ENCODE peak calls at places on chromosomes 3 and 15, in ten cellular contexts. K is GM12865, V is psoas muscle, N is WTC11, Q is PC-3, R is astrocyte of the spinal cord, M is fibroblast of mammary gland, O is activated B cell treated with CpG ODN at 0.5 μM for 24 hours, L is nephron progenitor cell, G is endothelial cell. S is an unnamed sample.

GRCh38 chr3:127177226-127177625 is 15.7 kb upstream of the PRR23E start:
- DNase-seq in M (peak), O (no peak), N (no peak), G (no peak), K (no peak), R (no peak), L (no peak), V (no peak), Q (peak), S (peak)

GRCh38 chr3:127373701-127374625 is 86.1 kb upstream of the PRR20G start:
- DNase-seq in K (peak), O (no peak), Q (peak), M (peak), G (peak), L (peak), V (no peak), R (no peak), N (peak), S (peak)

GRCh38 chr3:51191768-51192167 is 193.3 kb upstream of the MANF start:
- DNase-seq in M (no peak), R (no peak), L (no peak), N (no peak), O (no peak), K (no peak), V (no peak), G (no peak), Q (no peak), S (no peak)

GRCh38 chr3:129261850-129262249 is 12.4 kb downstream of the COPG1 start:
- DNase-seq in L (no peak), G (no peak), V (no peak), R (no peak), K (no peak), O (no peak), Q (no peak), M (no peak), N (no peak), S (no peak)

GRCh38 chr3:20682573-20682972 is 496.6 kb upstream of the SGO1 start:
- DNase-seq in O (no peak), N (no peak), L (no peak), Q (no peak), G (no peak), R (peak), M (no peak), V (no peak), K (no peak), S (no peak)

GRCh38 chr3:84963137-84963536 is 4.3 kb downstream of the CADM2 start:
- DNase-seq in G (no peak), V (no peak), R (no peak), O (no peak), Q (no peak), M (no peak), K (no peak), N (no peak), L (no peak), S (no peak)

GRCh38 chr15:85852969-85853368 is 58.2 kb upstream of the KLHL25 start:
- DNase-seq in N (no peak), O (no peak), M (no peak), G (no peak), R (no peak), V (no peak), Q (no peak), L (no peak), K (no peak), S (no peak)

GRCh38 chr15:32706704-32707103 is 11.1 kb upstream of the GREM1 start:
- DNase-seq in Q (peak), O (no peak), G (no peak), L (no peak), K (no peak), M (peak), R (no peak), V (no peak), N (no peak), S (no peak)

GRCh38 chr3:186176382-186176990 is 67.6 kb upstream of the ETV5 start:
- DNase-seq in N (no peak), R (no peak), O (no peak), G (no peak), L (no peak), K (no peak), V (no peak), M (no peak), Q (no peak), S (no peak)

GRCh38 chr15:48643776-48644497 is 1.6 kb downstream of the FBN1 start:
- DNase-seq in K (no peak), M (peak), N (no peak), O (no peak), V (no peak), R (no peak), G (no peak), Q (peak), L (no peak), S (no peak)

GRCh38 chr3:185687479-185687878 is 101.4 kb downstream of the SENP2 start:
- DNase-seq in K (no peak), R (peak), O (no peak), Q (peak), N (no peak), M (no peak), L (no peak), V (no peak), G (no peak), S (peak)

GRCh38 chr3:25653322-25653721 is 11.4 kb downstream of the TOP2B start:
- DNase-seq in M (no peak), Q (no peak), G (no peak), V (no peak), O (no peak), L (no peak), K (no peak), R (no peak), N (no peak), S (no peak)

GRCh38 chr3:57893668-57894067 is 114.6 kb upstream of the FLNB start:
- DNase-seq in M (no peak), K (no peak), N (no peak), Q (no peak), L (no peak), R (no peak), G (no peak), O (no peak), V (no peak), S (no peak)

GRCh38 chr3:52093751-52094525 is 37.6 kb upstream of the DUSP7 start:
- DNase-seq in L (no peak), V (peak), Q (peak), O (no peak), R (peak), G (no peak), K (no peak), N (no peak), M (peak), S (no peak)

GRCh38 chr15:43190178-43190577 is 5.0 kb downstream of the CCNDBP1 start:
- DNase-seq in R (no peak), L (no peak), N (no peak), M (no peak), K (no peak), G (no peak), Q (no peak), O (no peak), V (peak), S (no peak)

GRCh38 chr3:99503350-99503749 is 135.0 kb upstream of the COL8A1 start:
- DNase-seq in L (no peak), K (no peak), G (no peak), N (no peak), R (no peak), V (peak), Q (no peak), M (peak), O (no peak), S (no peak)

DNA sequence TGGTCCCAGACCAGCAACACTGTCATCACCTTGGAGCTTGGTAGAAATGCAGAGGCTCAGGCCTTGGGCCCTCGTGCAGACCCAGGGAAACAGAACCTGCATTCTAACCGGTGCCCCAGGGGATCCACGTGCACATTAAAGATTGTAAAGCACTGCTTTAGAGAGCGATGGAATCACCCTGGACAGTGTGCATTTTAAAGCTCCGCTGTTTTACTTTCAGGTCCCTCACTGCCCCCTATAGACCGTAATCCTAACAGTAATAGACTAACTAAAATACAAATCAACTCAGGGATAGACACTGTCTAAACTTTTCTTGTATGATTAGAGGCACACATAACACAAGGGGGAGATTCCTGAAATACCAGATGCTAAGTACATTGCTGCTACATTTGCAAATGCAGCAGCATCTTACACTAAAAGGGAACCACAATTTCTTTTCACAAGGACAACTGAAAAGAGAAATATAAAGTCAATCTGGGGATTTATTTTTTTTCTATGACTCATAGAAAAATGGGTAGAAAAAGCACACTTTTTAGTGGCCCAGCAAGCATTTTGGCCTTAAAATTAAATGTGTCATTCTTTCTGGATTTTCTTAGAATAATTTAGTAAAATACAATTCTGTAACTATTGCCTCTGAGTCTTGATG is 10.5 kb upstream of the SH3GL3 start:
- DNase-seq in O (no peak), G (no peak), N (no peak), L (no peak), Q (peak), K (peak), M (peak), R (peak), V (no peak), S (peak)
- TF ChIP-seq CTCF in O (no peak), G (peak), N (peak), L (peak), Q (peak), K (peak), M (peak), R (peak), V (no peak), S (peak)

GRCh38 chr3:150388468-150389418 is 19.4 kb upstream of the TSC22D2 start:
- DNase-seq in V (no peak), Q (no peak), G (no peak), K (no peak), R (peak), L (no peak), O (no peak), N (no peak), M (no peak), S (no peak)

GRCh38 chr3:150385296-150386242 is 22.5 kb upstream of the TSC22D2 start:
- DNase-seq in O (peak), M (no peak), L (no peak), Q (no peak), N (no peak), V (no peak), R (no peak), G (no peak), K (peak), S (no peak)

GRCh38 chr3:150379469-150379868 is 28.6 kb upstream of the TSC22D2 start:
- DNase-seq in L (no peak), O (no peak), N (no peak), R (no peak), Q (no peak), K (no peak), V (no peak), G (no peak), M (no peak), S (no peak)

GRCh38 chr3:150384517-150385212 is 23.4 kb upstream of the TSC22D2 start:
- DNase-seq in N (peak), K (peak), M (peak), V (no peak), O (peak), Q (no peak), G (peak), R (peak), L (peak), S (no peak)
- TF ChIP-seq CTCF in N (no peak), K (peak), M (no peak), V (no peak), O (no peak), Q (no peak), G (peak), R (peak), L (peak), S (no peak)

DNA sequence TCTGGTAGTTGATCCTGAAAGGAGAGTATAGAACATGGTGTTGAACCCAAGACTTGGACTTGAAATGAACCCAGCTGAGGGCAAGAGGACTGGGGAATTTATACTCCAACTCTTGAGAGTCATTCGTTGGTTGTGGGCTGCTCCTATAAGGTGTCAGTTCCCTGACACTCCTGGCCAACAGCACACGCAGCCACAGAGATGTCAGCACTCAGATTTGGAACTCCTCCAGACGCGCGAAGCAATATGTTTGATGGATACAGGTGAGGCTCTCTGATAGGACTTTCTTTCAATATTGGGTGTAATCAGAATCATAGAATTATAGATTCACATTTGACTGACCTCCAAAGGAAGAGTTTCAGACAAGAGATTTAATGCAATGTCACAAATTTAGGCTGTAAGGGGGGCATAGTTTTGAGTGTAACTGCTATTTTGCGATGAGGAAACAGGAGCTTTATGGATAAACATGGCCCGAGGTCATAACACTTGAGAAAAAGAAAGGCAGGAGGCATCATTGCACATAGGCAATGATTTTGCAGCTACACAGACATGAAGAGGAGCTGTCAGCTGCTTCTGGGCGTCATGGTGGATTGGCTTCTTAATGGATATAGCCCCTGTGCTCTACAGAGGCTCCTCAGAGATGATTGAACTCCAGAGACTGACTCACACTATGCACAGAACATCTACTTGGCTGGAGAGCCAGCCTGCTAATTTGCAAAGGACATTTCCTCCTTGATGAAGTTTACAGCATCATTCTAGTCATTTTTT is 569.2 kb upstream of the RGMA start:
- DNase-seq in M (no peak), V (no peak), Q (no peak), L (no peak), N (no peak), R (no peak), K (no peak), G (no peak), O (no peak), S (no peak)
- TF ChIP-seq CTCF in M (no peak), V (no peak), Q (no peak), L (no peak), N (no peak), R (no peak), K (no peak), G (no peak), O (no peak), S (no peak)

GRCh38 chr15:71015342-71015741 is 99.9 kb upstream of the THSD4 start:
- DNase-seq in V (no peak), R (no peak), N (no peak), Q (no peak), M (no peak), O (no peak), K (no peak), L (no peak), G (no peak), S (no peak)
- TF ChIP-seq CTCF in V (no peak), R (no peak), N (no peak), Q (no peak), M (no peak), O (no peak), K (no peak), L (no peak), G (no peak), S (no peak)

DNA sequence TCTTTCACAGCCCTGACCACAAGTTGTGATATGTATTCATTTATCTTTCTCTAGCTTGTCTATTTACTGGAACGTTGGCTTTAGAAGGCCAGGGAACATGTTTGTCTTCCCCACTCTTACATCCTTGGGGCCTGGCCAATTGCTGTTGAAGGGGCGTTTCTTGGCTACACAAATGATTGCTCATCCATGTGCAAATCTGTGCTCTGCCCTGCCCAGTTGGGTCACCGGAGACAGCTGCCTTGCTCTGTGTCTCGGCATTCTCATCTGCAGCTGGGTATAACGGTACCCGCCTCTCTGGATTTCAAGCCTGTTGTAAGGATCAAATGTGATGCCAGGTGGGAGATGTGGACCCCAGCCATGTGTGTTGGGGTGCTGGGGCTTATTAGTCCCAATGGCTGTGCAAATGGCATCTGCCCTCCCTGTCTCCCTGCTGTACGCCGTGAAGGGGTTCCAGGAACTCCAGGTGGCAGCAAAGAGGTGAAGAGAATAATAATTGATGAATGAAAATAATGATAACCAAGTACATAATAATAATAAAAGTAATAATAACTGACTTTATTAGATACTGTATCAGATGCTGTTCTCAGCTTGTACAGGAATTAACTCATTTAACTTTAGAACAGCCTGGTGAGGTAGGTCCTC is 24.1 kb upstream of the TLE3 start:
- DNase-seq in N (no peak), L (no peak), G (no peak), R (peak), Q (peak), K (no peak), V (peak), M (peak), O (no peak), S (no peak)
- TF ChIP-seq CTCF in N (no peak), L (no peak), G (no peak), R (peak), Q (peak), K (no peak), V (no peak), M (peak), O (no peak), S (no peak)

GRCh38 chr3:16928386-16929132 is 43.8 kb downstream of the PLCL2 start:
- DNase-seq in V (no peak), G (no peak), L (no peak), O (no peak), K (peak), M (peak), N (no peak), Q (no peak), R (no peak), S (no peak)
- TF ChIP-seq CTCF in V (no peak), G (no peak), L (no peak), O (no peak), K (no peak), M (no peak), N (no peak), Q (no peak), R (no peak), S (no peak)

DNA sequence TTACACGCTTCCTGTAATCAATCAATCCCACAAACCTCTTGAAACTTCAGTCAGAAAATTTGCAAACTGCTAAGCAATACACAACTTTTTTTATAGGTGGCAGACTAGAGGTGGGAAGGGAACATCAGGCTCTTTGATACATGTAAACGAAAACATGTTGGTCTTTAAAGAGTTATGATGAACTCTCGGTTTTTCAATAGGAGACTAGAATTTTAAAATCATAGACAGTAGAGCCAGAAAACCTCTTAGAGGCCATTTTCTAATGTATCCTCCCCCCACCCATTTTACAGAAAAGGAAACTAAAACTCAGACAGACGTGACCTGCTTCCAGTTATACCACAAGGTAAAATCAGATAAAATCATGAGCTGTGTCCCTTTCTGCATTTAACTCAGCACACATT is 179.1 kb upstream of the LPP start:
- DNase-seq in V (no peak), R (no peak), Q (no peak), M (no peak), N (no peak), G (no peak), K (no peak), O (no peak), L (no peak), S (no peak)
- TF ChIP-seq CTCF in V (peak), R (peak), Q (peak), M (peak), N (no peak), G (no peak), K (no peak), O (no peak), L (no peak), S (no peak)

DNA sequence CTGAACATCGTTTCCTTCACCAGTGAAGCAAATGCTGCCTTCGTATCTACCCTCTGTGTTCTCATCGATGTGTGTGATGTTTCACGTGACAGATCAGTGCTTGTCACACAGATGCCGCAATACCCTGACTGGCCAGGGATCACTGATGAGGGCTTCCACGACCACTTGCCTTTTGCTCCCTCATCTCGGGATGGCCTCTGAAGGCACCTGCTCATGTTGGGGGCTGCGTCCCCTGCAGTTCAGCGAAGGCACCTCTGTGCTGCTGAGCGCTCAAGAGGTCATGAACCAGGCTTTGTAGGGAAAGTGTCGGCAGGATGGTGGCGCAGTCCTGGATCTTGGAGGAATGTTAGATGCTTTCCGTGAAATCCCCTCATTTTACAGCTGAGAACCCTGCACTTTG is 79.2 kb upstream of the KLF13 start:
- DNase-seq in M (no peak), O (no peak), K (no peak), Q (no peak), G (no peak), R (no peak), V (no peak), N (no peak), L (no peak), S (no peak)
- TF ChIP-seq CTCF in M (no peak), O (no peak), K (no peak), Q (no peak), G (no peak), R (no peak), V (no peak), N (no peak), L (no peak), S (no peak)

DNA sequence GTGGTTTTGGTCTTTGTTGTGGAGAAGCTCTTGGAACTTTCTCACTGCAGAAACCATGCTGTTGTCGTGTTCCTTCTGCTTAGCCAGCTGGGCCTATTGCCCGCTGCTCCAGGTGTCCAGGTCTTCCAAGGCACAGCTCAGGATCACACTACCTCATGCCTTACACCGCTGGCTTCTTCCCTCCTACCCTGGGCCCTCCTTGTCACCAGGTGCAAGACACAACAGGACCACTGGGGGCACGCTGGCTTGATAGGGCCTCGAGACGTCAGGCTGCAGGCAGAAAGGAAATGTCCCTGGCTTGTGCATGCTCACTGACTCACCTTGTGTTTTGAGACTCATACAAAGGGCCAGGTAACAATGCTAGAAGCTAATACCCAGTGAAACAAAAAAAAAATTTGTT is 32.3 kb downstream of the PAQR9 start:
- DNase-seq in G (no peak), M (no peak), R (no peak), O (no peak), N (peak), V (no peak), K (peak), L (no peak), Q (peak), S (peak)
- TF ChIP-seq CTCF in G (no peak), M (peak), R (peak), O (no peak), N (peak), V (no peak), K (peak), L (no peak), Q (peak), S (peak)

GRCh38 chr15:42149493-42150245 is 6.8 kb downstream of the PLA2G4F start:
- DNase-seq in M (no peak), G (no peak), Q (no peak), K (no peak), O (no peak), V (no peak), R (no peak), L (no peak), N (no peak), S (no peak)

GRCh38 chr15:42146551-42147430 is 9.6 kb downstream of the PLA2G4F start:
- DNase-seq in O (peak), N (no peak), M (no peak), R (no peak), V (no peak), L (no peak), K (no peak), G (no peak), Q (no peak), S (no peak)

GRCh38 chr15:42147431-42147735 is 9.1 kb downstream of the PLA2G4F start:
- DNase-seq in L (no peak), K (no peak), R (no peak), O (peak), V (no peak), G (no peak), M (no peak), Q (no peak), N (no peak), S (no peak)

GRCh38 chr15:42150246-42150970 is 6.0 kb downstream of the PLA2G4F start:
- DNase-seq in Q (no peak), K (no peak), R (no peak), M (no peak), G (no peak), L (no peak), N (no peak), O (no peak), V (no peak), S (no peak)

GRCh38 chr15:42148808-42149492 is 7.5 kb downstream of the PLA2G4F start:
- DNase-seq in R (no peak), O (no peak), G (no peak), M (no peak), K (no peak), L (no peak), V (no peak), Q (no peak), N (no peak), S (no peak)
- TF ChIP-seq CTCF in R (no peak), O (no peak), G (no peak), M (no peak), K (no peak), L (no peak), V (no peak), Q (no peak), N (no peak), S (no peak)

S was measured in Calu3.